ENCODE peak calls at places on chromosomes 7 and 10, in nine cellular contexts. F, L, M, O, R, J, I, Y and B are unnamed samples.

GRCh38 chr10:59006511-59007306 is 169.7 kb upstream of the PHYHIPL start:
- DNase-seq in F (peak; percentile 84), L (no peak), M (peak; percentile 37), O (no peak), R (peak; percentile 87), J (peak; percentile 86), I (no peak), Y (peak; percentile 32), B (no peak)

GRCh38 chr7:1944619-1945210 is 274.6 kb downstream of the ELFN1 start:
- DNase-seq in F (no peak), L (no peak), M (no peak), O (no peak), R (no peak), J (no peak), I (no peak), Y (no peak), B (no peak)

GRCh38 chr10:68301790-68302502 is 29.9 kb upstream of the HNRNPH3 start:
- DNase-seq in F (peak; percentile 70), L (peak; percentile 63), M (peak; percentile 94), O (no peak), R (peak; percentile 76), J (peak; percentile 50), I (peak; percentile 58), Y (peak; percentile 30), B (peak; percentile 14)

GRCh38 chr7:15143936-15144335 is 241.4 kb upstream of the DGKB start:
- DNase-seq in F (no peak), L (no peak), M (peak; percentile 21), O (no peak), R (no peak), J (no peak), I (no peak), Y (no peak), B (no peak)

GRCh38 chr10:4213441-4213840 is 428.4 kb upstream of the KLF6 start:
- DNase-seq in F (peak; percentile 50), L (no peak), M (no peak), O (no peak), R (no peak), J (no peak), I (no peak), Y (peak; percentile 38), B (no peak)

GRCh38 chr7:135208417-135208793 is 2.9 kb downstream of the WDR91 start:
- DNase-seq in F (no peak), L (no peak), M (no peak), O (no peak), R (peak; percentile 46), J (no peak), I (no peak), Y (no peak), B (no peak)

GRCh38 chr7:1087952-1088920 is at the start of gene GPER1:
- DNase-seq in F (peak; percentile 83), L (no peak), M (peak; percentile 67), O (peak; percentile 87), R (peak; percentile 62), J (peak; percentile 74), I (no peak), Y (no peak), B (no peak)

GRCh38 chr7:27168265-27168947 is 3.1 kb upstream of the HOXA9 start:
- DNase-seq in F (peak; percentile 79), L (peak; percentile 84), M (peak; percentile 59), O (peak; percentile 76), R (no peak), J (no peak), I (no peak), Y (no peak), B (no peak)

GRCh38 chr7:157010588-157011332 is at the start of gene MNX1:
- DNase-seq in F (no peak), L (no peak), M (peak; percentile 75), O (peak; percentile 88), R (no peak), J (peak; percentile 57), I (peak; percentile 97), Y (peak; percentile 83), B (no peak)

GRCh38 chr7:27046854-27047549 is 48.8 kb downstream of the HOXA1 start:
- DNase-seq in F (peak; percentile 80), L (peak; percentile 76), M (peak; percentile 79), O (no peak), R (peak; percentile 81), J (no peak), I (no peak), Y (peak; percentile 52), B (no peak)

GRCh38 chr10:51073461-51074237 is 638 bp upstream of the PRKG1 start:
- DNase-seq in F (peak; percentile 66), L (no peak), M (peak; percentile 74), O (peak; percentile 45), R (peak; percentile 27), J (no peak), I (peak; percentile 35), Y (peak; percentile 10), B (no peak)

GRCh38 chr7:91941450-91941849 is 788 bp downstream of the AKAP9 start:
- DNase-seq in F (peak; percentile 49), L (peak; percentile 60), M (peak; percentile 41), O (peak; percentile 72), R (peak; percentile 43), J (peak; percentile 57), I (peak; percentile 76), Y (peak; percentile 44), B (no peak)

GRCh38 chr10:132575320-132576201 is 38.0 kb downstream of the INPP5A start:
- DNase-seq in F (no peak), L (peak; percentile 74), M (peak; percentile 96), O (peak; percentile 52), R (peak; percentile 93), J (no peak), I (no peak), Y (no peak), B (no peak)

GRCh38 chr10:64115913-64116643 is 594.9 kb downstream of the REEP3 start:
- DNase-seq in F (peak; percentile 5), L (peak; percentile 3), M (peak; percentile 54), O (peak; percentile 48), R (peak; percentile 15), J (no peak), I (peak; percentile 31), Y (no peak), B (no peak)

GRCh38 chr7:2068693-2069471 is 163.9 kb downstream of the MAD1L1 start:
- DNase-seq in F (no peak), L (no peak), M (no peak), O (no peak), R (no peak), J (no peak), I (no peak), Y (no peak), B (no peak)

GRCh38 chr10:14328881-14329280 is 1.8 kb downstream of the FRMD4A start:
- DNase-seq in F (no peak), L (no peak), M (no peak), O (no peak), R (no peak), J (no peak), I (no peak), Y (no peak), B (no peak)

GRCh38 chr10:110863361-110863760 is 8.4 kb upstream of the PDCD4 start:
- DNase-seq in F (peak; percentile 23), L (no peak), M (no peak), O (no peak), R (no peak), J (no peak), I (no peak), Y (no peak), B (no peak)

GRCh38 chr10:19200211-19200610 is 151.6 kb downstream of the MALRD1 start:
- DNase-seq in F (no peak), L (no peak), M (no peak), O (no peak), R (no peak), J (no peak), I (no peak), Y (no peak), B (no peak)

GRCh38 chr10:15859531-15859864 is 809 bp downstream of the MINDY3 start:
- DNase-seq in F (no peak), L (no peak), M (no peak), O (no peak), R (no peak), J (no peak), I (no peak), Y (no peak), B (no peak)
- H3K27ac ChIP-seq in F (peak overlapping the region; percentile 63), L (no peak overlapping the region), M (peak overlapping the region; percentile 66), O (peak overlapping the region; percentile 85), R (peak overlapping the region; percentile 78), J (no peak overlapping the region), I (peak overlapping the region; percentile 63), Y (peak overlapping the region; percentile 37), B (no peak overlapping the region)

DNA sequence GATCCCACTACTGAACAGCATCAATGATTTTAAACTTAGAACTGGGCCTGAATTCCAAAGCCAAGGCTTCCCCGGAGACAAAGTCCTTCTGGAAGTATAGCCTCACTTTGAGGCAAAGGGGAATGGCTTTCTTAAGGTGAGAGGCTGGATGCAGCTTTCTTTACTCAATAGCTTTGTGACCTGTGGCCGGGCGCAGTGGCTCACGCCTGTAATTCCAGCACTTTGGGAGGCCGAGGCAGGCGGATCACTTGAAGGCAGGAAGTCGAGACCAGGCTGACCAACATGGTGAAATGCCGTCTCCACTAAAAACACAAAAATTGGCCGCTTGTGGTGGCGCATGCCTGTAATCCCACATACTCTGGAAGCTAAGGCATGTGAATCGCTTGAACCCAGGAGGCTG is 3.2 kb upstream of the FGFR2 start:
- DNase-seq in F (no peak), L (no peak), M (no peak), O (no peak), R (no peak), J (no peak), I (no peak), Y (no peak), B (no peak)
- H3K4me3 ChIP-seq in F (no peak overlapping the region), L (no peak overlapping the region), M (no peak overlapping the region), O (no peak overlapping the region), R (no peak overlapping the region), J (no peak overlapping the region), I (no peak overlapping the region), Y (no peak overlapping the region), B (no peak overlapping the region)

GRCh38 chr10:12541446-12542067 is 192.2 kb downstream of the CAMK1D start:
- DNase-seq in F (no peak), L (no peak), M (no peak), O (no peak), R (no peak), J (no peak), I (no peak), Y (no peak), B (no peak)
- H3K9ac ChIP-seq in F (no peak overlapping the region), L (no peak overlapping the region), M (no peak overlapping the region), O (no peak overlapping the region), R (no peak overlapping the region), J (no peak overlapping the region), I (no peak overlapping the region), Y (no peak overlapping the region), B (no peak overlapping the region)

GRCh38 chr10:22320591-22321155 is at the start of gene BMI1:
- DNase-seq in F (peak; percentile 90), L (peak; percentile 60), M (peak; percentile 77), O (peak; percentile 81), R (peak; percentile 85), J (peak; percentile 63), I (peak; percentile 72), Y (peak; percentile 28), B (no peak)

GRCh38 chr10:22323538-22324305 is 2.8 kb downstream of the BMI1 start:
- DNase-seq in F (no peak), L (no peak), M (peak; percentile 29), O (no peak), R (no peak), J (no peak), I (no peak), Y (no peak), B (no peak)

GRCh38 chr10:22322663-22323160 is 1.8 kb downstream of the BMI1 start:
- DNase-seq in F (no peak), L (no peak), M (peak; percentile 11), O (no peak), R (no peak), J (no peak), I (no peak), Y (no peak), B (no peak)

GRCh38 chr10:22321156-22321711 is 335 bp downstream of the BMI1 start:
- DNase-seq in F (peak; percentile 91), L (peak; percentile 67), M (peak; percentile 70), O (no peak), R (peak; percentile 75), J (peak; percentile 35), I (peak; percentile 76), Y (peak; percentile 73), B (no peak)

GRCh38 chr10:22321831-22322662 is 1.1 kb downstream of the BMI1 start:
- DNase-seq in F (peak; percentile 59), L (peak; percentile 39), M (no peak), O (peak; percentile 34), R (no peak), J (no peak), I (no peak), Y (peak; percentile 23), B (no peak)
- H3K27ac ChIP-seq in F (no peak overlapping the region), L (no peak overlapping the region), M (peak overlapping the region; percentile 90), O (no peak overlapping the region), R (no peak overlapping the region), J (no peak overlapping the region), I (no peak overlapping the region), Y (no peak overlapping the region), B (no peak overlapping the region)